ENCODE peak calls at places on chromosomes 3 and 15, in five cellular contexts. T is HEK293T, I is H1, V is GM12878, N is HepG2. K is an unnamed sample.

GRCh38 chr3:160951677-160952487 is 153.3 kb downstream of the B3GALNT1 start:
- DNase-seq in T (no peak), V (no peak), N (no peak), I (no peak), K (no peak)

GRCh38 chr15:49064884-49065283 is 18.6 kb upstream of the SECISBP2L start:
- DNase-seq in I (no peak), V (no peak), N (no peak), T (no peak), K (no peak)

GRCh38 chr3:74617786-74618185 is 3.3 kb upstream of the CNTN3 start:
- DNase-seq in N (no peak), V (no peak), I (no peak), T (no peak), K (no peak)

GRCh38 chr3:148757238-148757930 is 59.7 kb downstream of the AGTR1 start:
- DNase-seq in I (no peak), V (no peak), T (no peak), N (no peak), K (no peak)

GRCh38 chr15:58608711-58609110 is 140.8 kb downstream of the ADAM10 start:
- DNase-seq in I (no peak), V (no peak), N (no peak), T (no peak), K (no peak)

GRCh38 chr3:157614896-157615295 is 111.7 kb upstream of the VEPH1 start:
- DNase-seq in T (no peak), N (no peak), I (no peak), V (no peak), K (no peak)

GRCh38 chr15:75036269-75036668 is 12.9 kb downstream of the PPCDC start:
- DNase-seq in I (peak; percentile 71), N (no peak), T (no peak), V (no peak), K (peak; percentile 33)

GRCh38 chr3:172709776-172710708 is 825 bp downstream of the NCEH1 start:
- DNase-seq in N (no peak), T (peak; percentile 39), V (no peak), I (no peak), K (peak; percentile 15)

GRCh38 chr3:143974181-143974876 is 2.7 kb downstream of the DIPK2A start:
- DNase-seq in N (no peak), I (no peak), V (no peak), T (no peak), K (no peak)

GRCh38 chr3:139119331-139120025 is 74.8 kb upstream of the PRR23C start:
- DNase-seq in V (no peak), N (no peak), T (no peak), I (no peak), K (no peak)

GRCh38 chr15:39407116-39407515 is 173.8 kb upstream of the THBS1 start:
- DNase-seq in V (no peak), N (no peak), T (no peak), I (no peak), K (no peak)

GRCh38 chr3:10008588-10009344 is 17.5 kb upstream of the FANCD2 start:
- DNase-seq in T (peak; percentile 74), N (peak; percentile 58), I (no peak), V (no peak), K (no peak)

GRCh38 chr15:64894395-64895056 is 17.2 kb upstream of the ANKDD1A start:
- DNase-seq in I (no peak), T (no peak), N (no peak), V (peak; percentile 76), K (no peak)

GRCh38 chr15:64893481-64894394 is 18.0 kb upstream of the ANKDD1A start:
- DNase-seq in I (peak; percentile 96), N (peak; percentile 79), V (peak; percentile 99), T (no peak), K (peak; percentile 91)

GRCh38 chr15:64897345-64897985 is 14.2 kb upstream of the ANKDD1A start:
- DNase-seq in N (no peak), T (no peak), I (no peak), V (no peak), K (no peak)

GRCh38 chr15:64896371-64897069 is 15.2 kb upstream of the ANKDD1A start:
- DNase-seq in V (no peak), N (no peak), T (no peak), I (no peak), K (no peak)

GRCh38 chr15:64895285-64896065 is 16.2 kb upstream of the ANKDD1A start:
- DNase-seq in I (no peak), V (peak; percentile 77), T (no peak), N (no peak), K (no peak)
- TF ChIP-seq SUZ12 in I (no peak), V (no peak), T (no peak), N (no peak), K (no peak)

DNA sequence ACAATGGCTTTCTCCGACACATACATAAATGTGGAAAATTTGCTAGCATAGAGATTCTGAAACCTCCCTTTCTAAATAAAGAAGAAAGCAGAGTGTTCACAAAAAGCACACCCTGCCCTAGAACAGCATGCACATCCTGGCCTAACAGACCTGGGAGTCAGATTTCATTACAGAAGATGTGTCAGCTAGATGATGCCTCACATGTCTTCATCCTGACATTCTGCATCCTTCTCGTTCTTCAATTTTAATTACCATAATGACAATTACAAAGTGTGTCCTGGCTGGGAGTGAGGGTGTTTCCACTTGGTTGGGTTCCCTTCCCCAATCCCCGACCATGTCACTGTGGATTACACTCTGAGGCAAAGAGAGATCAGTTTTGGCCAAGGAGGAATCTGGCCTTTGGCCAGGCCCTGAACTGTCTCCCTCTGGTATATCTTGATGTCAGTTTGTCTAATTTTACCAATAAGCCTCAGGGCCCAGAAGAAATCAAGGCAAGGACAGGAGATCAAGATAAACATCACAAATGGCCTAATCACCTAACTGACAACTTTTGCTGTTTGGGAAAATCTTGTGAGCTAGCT is 104.8 kb upstream of the SPATA12 start:
- DNase-seq in N (no peak), V (no peak), T (no peak), I (no peak), K (no peak)
- TF ChIP-seq SUZ12 in N (no peak), V (no peak), T (no peak), I (no peak), K (no peak)

GRCh38 chr3:22887664-22888291 is 315.3 kb upstream of the UBE2E2 start:
- DNase-seq in I (no peak), T (peak; percentile 35), V (no peak), N (no peak), K (peak; percentile 35)
- TF ChIP-seq SUZ12 in I (no peak), T (no peak), V (no peak), N (no peak), K (no peak)

GRCh38 chr3:130828931-130829574 is 64.8 kb upstream of the ATP2C1 start:
- DNase-seq in I (no peak), N (no peak), T (no peak), V (no peak), K (peak; percentile 25)

GRCh38 chr3:130831716-130832400 is 62.0 kb upstream of the ATP2C1 start:
- DNase-seq in V (no peak), N (no peak), I (no peak), T (peak; percentile 28), K (no peak)

GRCh38 chr3:130826516-130826915 is 67.4 kb upstream of the ATP2C1 start:
- DNase-seq in V (no peak), T (no peak), I (no peak), N (no peak), K (no peak)

GRCh38 chr3:130827486-130827885 is 66.4 kb upstream of the ATP2C1 start:
- DNase-seq in N (no peak), V (no peak), I (no peak), T (no peak), K (no peak)

DNA sequence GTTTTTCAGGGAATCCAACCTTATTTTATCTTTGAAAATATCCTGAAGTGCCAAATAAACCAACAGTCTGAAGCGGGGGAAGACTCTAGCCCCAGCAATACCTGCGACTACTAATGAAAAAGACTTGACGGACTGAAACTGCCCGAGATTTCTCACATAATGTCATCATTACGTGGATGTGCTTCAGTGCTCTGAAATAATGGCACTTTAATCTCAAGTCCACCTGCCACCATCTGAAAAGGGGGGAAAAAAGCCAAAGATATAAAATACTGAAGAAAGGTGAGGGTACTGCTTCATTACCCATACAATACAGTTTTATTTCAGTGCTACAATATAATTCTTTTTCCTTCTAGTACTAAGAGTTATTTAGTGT is 64.3 kb upstream of the ATP2C1 start:
- DNase-seq in N (no peak), V (no peak), I (no peak), T (no peak), K (no peak)
- TF ChIP-seq SUZ12 in N (no peak), V (no peak), I (no peak), T (no peak), K (no peak)

DNA sequence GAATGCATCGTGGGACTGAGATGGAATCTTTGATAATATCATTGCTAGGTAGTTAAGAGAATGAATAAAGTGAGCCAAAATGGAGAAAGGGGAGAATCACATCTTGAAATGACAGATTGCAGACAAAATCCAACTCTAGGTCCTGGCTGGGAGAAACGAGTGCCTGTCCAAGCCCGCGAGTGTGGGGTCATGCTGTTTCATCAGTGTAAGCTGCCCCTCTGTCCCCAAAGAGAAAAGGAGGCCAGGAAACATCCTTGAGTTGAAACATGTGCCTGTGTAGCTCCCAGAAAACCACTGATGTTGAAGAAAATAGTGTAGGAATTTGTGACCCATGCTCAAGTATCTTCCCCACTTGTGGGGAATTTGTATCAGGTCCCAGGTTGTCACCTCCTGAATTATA is 48.3 kb upstream of the ADAMTSL3 start:
- DNase-seq in V (no peak), I (no peak), T (no peak), N (no peak), K (no peak)
- TF ChIP-seq SUZ12 in V (no peak), I (no peak), T (no peak), N (no peak), K (no peak)

DNA sequence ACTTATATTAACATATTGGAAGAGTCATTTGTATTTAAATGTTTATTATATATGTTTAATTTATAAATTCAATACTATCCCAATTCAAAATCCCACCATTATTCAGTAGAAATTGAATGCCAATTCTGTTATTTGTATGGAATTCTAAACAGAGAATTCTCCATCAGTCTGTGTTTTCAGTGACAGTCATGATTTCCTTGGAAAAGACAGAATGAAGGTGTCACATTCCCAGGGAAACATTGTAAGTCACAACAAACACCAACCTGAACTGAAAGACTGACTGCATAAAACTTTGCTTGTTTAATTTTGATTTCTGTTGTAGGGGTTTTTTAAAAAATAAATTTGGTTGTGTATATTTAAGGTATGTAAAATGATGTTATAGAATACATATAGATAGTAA is 769.8 kb upstream of the BCHE start:
- DNase-seq in V (no peak), N (no peak), T (no peak), I (no peak), K (no peak)
- TF ChIP-seq SUZ12 in V (no peak), N (no peak), T (no peak), I (no peak), K (no peak)

DNA sequence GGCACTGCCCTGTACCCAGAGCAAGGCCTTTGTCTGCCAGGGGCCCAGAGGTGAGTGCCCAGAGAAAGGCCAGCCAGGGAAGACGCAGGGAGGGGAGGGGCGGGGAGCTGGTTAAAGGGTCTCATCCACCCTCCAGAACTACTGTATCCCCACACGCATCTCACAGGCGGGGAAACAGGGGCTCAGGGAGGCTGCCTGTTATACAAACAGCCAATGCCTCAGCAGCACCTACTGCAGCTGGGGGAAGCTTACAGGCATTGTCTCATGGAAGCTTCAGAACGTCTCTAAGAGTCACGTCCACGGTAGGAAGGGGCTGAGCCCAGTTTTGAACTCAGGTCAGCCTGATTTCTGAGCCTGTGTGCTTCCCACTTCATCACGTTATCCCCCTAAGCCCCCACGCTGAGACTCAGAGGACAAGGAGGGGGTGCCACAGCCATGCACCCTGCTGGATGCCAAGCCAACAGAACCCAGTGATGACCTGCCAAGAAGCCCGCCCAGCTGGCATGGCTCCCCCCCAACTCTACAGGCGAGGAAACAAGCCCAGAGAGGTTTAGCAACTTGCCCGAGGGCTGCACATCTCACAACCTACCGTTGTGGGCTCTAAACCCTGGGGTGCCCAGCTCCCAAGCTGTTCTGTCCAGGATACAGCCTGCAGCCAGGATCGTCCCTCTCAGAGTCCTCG is 54.5 kb downstream of the IQSEC1 start:
- DNase-seq in V (no peak), I (no peak), N (no peak), T (no peak), K (no peak)
- TF ChIP-seq SUZ12 in V (no peak), I (no peak), N (no peak), T (no peak), K (no peak)